ENCODE peak calls at places on chromosomes 2 and 18, in four cellular contexts. C, K, X and V are unnamed samples.

GRCh38 chr18:57975805-57976204 is 68.2 kb upstream of the NEDD4L start:
- DNase-seq in X (no peak), C (no peak), K (no peak), V (no peak)

GRCh38 chr2:238954841-238955521 is 107.1 kb downstream of the TWIST2 start:
- DNase-seq in C (no peak), K (peak), X (no peak), V (peak)

GRCh38 chr2:231991664-231992063 is 30.2 kb downstream of the DIS3L2 start:
- DNase-seq in K (peak), X (no peak), C (peak), V (no peak)

GRCh38 chr2:119488245-119489182 is 35.8 kb downstream of the SCTR start:
- DNase-seq in C (no peak), X (no peak), K (no peak), V (no peak)

GRCh38 chr2:157181234-157181633 is 76.3 kb upstream of the GALNT5 start:
- DNase-seq in K (peak), C (no peak), X (no peak), V (no peak)

GRCh38 chr2:44906972-44907371 is 34.5 kb upstream of the SIX3 start:
- DNase-seq in K (no peak), X (no peak), C (no peak), V (no peak)

GRCh38 chr2:105772362-105772761 is 27.6 kb downstream of the NCK2 start:
- DNase-seq in X (no peak), K (no peak), C (no peak), V (no peak)

GRCh38 chr2:97781981-97782380 is 68.6 kb downstream of the ZAP70 start:
- DNase-seq in K (no peak), X (no peak), C (no peak), V (no peak)

GRCh38 chr2:105396254-105397024 is 2.4 kb downstream of the FHL2 start:
- DNase-seq in X (no peak), C (peak), K (peak), V (no peak)

DNA sequence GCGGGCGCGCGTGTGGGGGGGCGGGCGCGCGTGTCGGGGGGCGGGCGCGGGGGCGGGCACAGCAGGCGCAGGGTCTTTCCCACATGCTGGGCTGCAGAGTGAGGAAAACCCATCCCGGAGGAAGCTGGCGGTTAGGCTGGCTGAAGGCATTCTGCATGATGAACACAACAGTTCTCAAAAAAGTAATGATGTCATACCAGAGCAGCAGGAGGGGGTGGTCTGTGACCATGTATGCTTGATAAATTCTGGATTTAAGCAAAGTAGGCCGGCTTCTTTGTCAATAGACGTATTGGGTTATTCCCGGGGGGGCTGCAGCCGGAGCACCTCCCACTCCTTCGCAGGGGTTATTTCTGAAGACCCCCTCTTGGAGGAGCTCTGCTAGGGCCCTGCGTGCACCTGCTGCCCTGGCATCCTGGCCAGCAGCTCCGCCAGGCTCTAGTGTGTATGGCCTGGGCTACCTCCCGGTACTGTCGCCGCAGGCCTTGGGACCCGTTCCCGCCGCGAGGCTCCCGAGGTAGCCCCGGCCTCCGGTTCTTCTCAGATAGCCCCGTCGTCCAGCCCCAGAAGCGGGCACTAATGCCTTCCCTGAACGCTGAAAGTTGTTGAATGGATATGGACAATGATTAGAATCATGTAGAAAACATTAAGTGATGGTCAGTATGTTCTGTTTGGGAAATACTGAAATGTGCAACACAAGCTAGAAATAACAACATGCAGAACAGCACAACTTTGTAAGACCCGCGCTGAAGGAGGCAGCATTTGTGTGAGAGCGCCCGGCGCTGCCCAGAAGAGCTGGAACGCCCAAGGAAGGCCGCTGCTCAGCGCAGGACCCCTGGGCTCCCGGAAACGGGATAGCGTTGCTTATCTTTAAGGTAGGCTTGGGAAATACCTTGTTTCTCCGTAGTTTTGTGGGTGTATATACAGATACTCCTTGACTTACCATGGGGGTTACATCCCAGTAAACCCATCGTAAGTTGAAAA is 101.4 kb upstream of the RAB6C start:
- DNase-seq in C (peak), K (peak), X (peak), V (peak)
- H3K56ac ChIP-seq in C (peak), K (no peak), X (no peak), V (no peak)

GRCh38 chr2:40488927-40489677 is 37.2 kb upstream of the SLC8A1 start:
- DNase-seq in C (peak), K (peak), X (no peak), V (no peak)

GRCh38 chr2:40487592-40487991 is 35.7 kb upstream of the SLC8A1 start:
- DNase-seq in K (peak), X (no peak), C (no peak), V (no peak)

GRCh38 chr2:40488101-40488598 is 36.3 kb upstream of the SLC8A1 start:
- DNase-seq in C (peak), X (no peak), K (peak), V (no peak)

GRCh38 chr2:40485319-40485718 is 33.4 kb upstream of the SLC8A1 start:
- DNase-seq in C (no peak), X (no peak), K (no peak), V (no peak)

DNA sequence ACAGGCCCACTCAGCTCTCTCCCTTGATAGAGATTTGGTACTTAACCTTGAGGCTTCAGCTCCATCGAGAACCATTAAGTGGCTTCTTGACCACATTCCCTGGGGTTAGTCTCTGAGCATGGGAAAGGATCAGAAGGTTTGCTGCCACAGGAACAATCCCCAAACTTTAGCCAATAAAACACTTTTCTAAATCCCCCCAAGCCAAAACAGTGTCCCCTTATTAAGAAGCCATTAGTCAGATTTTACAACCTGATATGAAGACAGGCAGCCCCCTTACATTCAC is 37.7 kb upstream of the SLC8A1 start:
- DNase-seq in K (no peak), X (no peak), C (no peak), V (no peak)
- H3K9ac ChIP-seq in K (peak), X (no peak), C (no peak), V (no peak)

DNA sequence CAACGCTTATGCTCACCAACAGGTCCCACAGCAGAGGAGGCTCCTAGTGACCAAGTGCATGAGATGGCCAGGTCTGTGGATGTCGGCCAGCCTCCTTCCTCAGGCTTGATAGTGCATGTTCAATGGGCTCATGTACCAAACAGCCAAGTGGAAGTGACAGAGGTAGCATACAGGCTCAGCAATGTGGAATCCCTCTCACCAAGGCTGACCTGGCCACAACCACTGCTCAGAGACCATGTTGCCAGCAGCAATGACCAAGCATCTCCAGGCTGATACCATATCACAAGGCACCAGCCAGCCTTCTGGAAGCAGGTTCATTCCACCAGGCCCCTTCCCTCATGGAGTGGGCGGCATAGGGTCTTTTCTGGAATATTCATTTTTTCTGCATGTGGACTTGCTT is 61.5 kb downstream of the REEP1 start:
- DNase-seq in K (no peak), C (no peak), X (peak), V (no peak)
- H3K56ac ChIP-seq in K (no peak), C (no peak), X (no peak), V (no peak)

GRCh38 chr2:8300905-8301304 is 381.0 kb upstream of the ID2 start:
- DNase-seq in K (no peak), C (peak), X (no peak), V (peak)
- H3K9ac ChIP-seq in K (no peak), C (no peak), X (no peak), V (no peak)

GRCh38 chr2:170895023-170895759 is 33.9 kb upstream of the GORASP2 start:
- DNase-seq in X (no peak), K (no peak), C (no peak), V (no peak)

GRCh38 chr2:170892391-170892951 is 36.6 kb upstream of the GORASP2 start:
- DNase-seq in K (no peak), X (no peak), C (no peak), V (no peak)

GRCh38 chr2:170891893-170892292 is 37.2 kb upstream of the GORASP2 start:
- DNase-seq in K (no peak), X (no peak), C (no peak), V (no peak)

DNA sequence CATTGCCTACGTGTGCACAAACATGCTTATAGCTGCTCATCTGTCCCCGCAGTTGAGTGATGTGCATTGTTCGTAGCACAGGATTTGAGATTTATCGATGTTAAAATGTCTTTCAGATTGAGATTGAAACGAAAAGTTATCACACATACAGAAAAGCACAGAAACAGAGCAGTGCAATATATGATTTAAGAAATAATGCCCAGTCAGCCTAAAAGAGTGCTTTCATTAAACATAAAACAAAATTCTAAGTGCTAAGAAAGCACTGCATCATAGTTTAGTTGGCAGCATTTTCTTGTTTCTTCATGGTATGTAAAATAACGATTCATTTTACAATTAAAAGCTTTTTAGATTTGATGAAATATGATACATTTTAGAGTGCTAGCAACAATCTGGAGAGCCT is 31.9 kb upstream of the GORASP2 start:
- DNase-seq in K (no peak), C (no peak), X (no peak), V (no peak)
- H3K56ac ChIP-seq in K (no peak), C (no peak), X (no peak), V (no peak)

DNA sequence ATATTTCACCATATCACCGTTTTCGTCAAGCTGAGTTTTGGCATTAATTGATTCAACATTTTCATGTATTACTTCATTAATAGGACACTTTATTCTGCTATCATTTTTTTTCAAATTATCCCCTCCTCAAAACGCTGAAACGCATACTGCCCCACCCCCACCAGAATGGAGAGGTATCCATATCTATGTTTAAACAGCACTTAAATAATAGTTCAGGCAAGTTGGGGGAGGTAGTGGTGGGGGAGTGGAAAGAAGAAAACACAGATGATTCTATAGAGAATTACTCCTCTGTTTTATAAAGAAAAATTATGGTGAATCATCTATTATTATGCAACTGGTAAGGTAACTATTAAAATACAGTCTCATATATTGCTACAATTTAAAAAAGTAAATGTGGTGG is 314.4 kb upstream of the ZEB2 start:
- DNase-seq in C (no peak), K (no peak), X (no peak), V (no peak)
- H3K9ac ChIP-seq in C (no peak), K (no peak), X (no peak), V (no peak)

DNA sequence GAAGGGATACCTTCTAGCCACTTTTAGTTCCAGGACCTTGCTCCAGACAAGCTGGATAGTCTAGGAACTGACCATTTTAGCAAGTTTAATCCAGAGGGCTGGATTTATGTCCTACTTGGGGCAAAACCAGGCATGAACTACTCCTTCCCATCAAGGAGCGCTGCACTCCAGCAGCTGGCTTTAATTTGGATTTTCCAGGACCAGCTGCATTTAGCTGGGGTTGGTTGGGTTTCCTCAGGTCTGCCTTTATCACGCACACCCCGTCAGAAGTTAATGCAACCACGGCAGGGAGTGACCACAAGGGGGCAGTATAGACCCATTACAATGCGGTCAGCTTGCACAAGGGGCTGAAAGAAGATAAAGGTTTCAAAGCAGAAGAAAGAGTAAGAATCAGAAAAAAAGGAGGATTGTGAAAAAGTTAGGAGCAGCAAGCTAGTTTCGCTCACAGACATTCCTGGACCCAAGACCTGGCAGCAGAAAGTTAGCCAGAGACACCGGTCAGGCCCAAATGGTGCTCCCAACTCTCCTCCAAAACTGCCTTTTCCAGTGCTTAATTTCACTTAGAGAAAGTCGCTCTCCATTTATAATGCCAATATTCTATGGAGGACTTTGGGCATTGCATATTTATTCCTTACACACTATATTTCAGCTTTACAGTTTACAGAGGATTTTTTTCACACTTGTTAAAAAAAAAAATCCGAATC is 40.1 kb downstream of the SLC4A1AP start:
- DNase-seq in X (peak), C (peak), K (peak), V (peak)
- H3K56ac ChIP-seq in X (no peak), C (peak), K (peak), V (no peak)

GRCh38 chr2:165469417-165469816 is at the start of gene CSRNP3:
- DNase-seq in K (peak), X (no peak), C (peak), V (peak)
- H3K9ac ChIP-seq in K (no peak), X (no peak), C (peak), V (peak)

GRCh38 chr2:171979103-171979502 is 20.6 kb upstream of the METAP1D start:
- DNase-seq in X (no peak), K (no peak), C (no peak), V (no peak)
- H3K56ac ChIP-seq in X (no peak), K (no peak), C (no peak), V (no peak)

GRCh38 chr18:10101293-10101701 is 187.5 kb downstream of the VAPA start:
- DNase-seq in X (no peak), K (no peak), C (peak), V (no peak)
- H3K9ac ChIP-seq in X (no peak), K (no peak), C (peak), V (no peak)